ENCODE peak calls at places on chromosomes 16 and 17, in five cellular contexts. One of them, this sample, is unnamed.

GRCh38 chr17:60108712-60109111 is 30.0 kb upstream of the HEATR6 start:
- DNase-seq in K562: no peak
- DNase-seq in HepG2: no peak
- DNase-seq in GM12878: no peak
- DNase-seq in H1: no peak
- DNase-seq in this sample: no peak

GRCh38 chr17:33484559-33484958 is 191.5 kb upstream of the ASIC2 start:
- DNase-seq in K562: no peak
- DNase-seq in H1: no peak
- DNase-seq in HepG2: no peak
- DNase-seq in GM12878: no peak
- DNase-seq in this sample: no peak

GRCh38 chr16:774086-775001 is 13.8 kb downstream of the MSLN start:
- DNase-seq in GM12878: no peak
- DNase-seq in K562: no peak
- DNase-seq in HepG2: no peak
- DNase-seq in H1: no peak
- DNase-seq in this sample: no peak

GRCh38 chr17:49618112-49618611 is 42.5 kb downstream of the NXPH3 start:
- DNase-seq in H1: no peak
- DNase-seq in K562: no peak
- DNase-seq in GM12878: no peak
- DNase-seq in HepG2: no peak
- DNase-seq in this sample: no peak

GRCh38 chr16:17548825-17549224 is 78.1 kb upstream of the XYLT1 start:
- DNase-seq in HepG2: no peak
- DNase-seq in GM12878: no peak
- DNase-seq in K562: no peak
- DNase-seq in H1: no peak
- DNase-seq in this sample: no peak

GRCh38 chr17:47829870-47830269 is 1.5 kb downstream of the MRPL10 start:
- DNase-seq in H1: no peak
- DNase-seq in K562: no peak
- DNase-seq in GM12878: no peak
- DNase-seq in HepG2: no peak
- DNase-seq in this sample: no peak

GRCh38 chr16:52721331-52721730 is 174.4 kb upstream of the TOX3 start:
- DNase-seq in GM12878: no peak
- DNase-seq in K562: no peak
- DNase-seq in HepG2: no peak
- DNase-seq in H1: no peak
- DNase-seq in this sample: no peak

GRCh38 chr17:79938696-79939435 is 96.8 kb downstream of the TBC1D16 start:
- DNase-seq in GM12878: no peak
- DNase-seq in HepG2: peak
- DNase-seq in K562: no peak
- DNase-seq in H1: no peak
- DNase-seq in this sample: no peak

GRCh38 chr17:56313201-56313600 is 159.9 kb downstream of the ANKFN1 start:
- DNase-seq in K562: no peak
- DNase-seq in GM12878: no peak
- DNase-seq in HepG2: no peak
- DNase-seq in H1: no peak
- DNase-seq in this sample: no peak

GRCh38 chr16:85027968-85028637 is 508 bp downstream of the KIAA0513 start:
- DNase-seq in GM12878: no peak
- DNase-seq in H1: no peak
- DNase-seq in HepG2: no peak
- DNase-seq in K562: no peak
- DNase-seq in this sample: no peak

GRCh38 chr17:81865358-81865732 is 5.0 kb upstream of the P4HB start:
- DNase-seq in H1: no peak
- DNase-seq in HepG2: no peak
- DNase-seq in K562: no peak
- DNase-seq in GM12878: no peak
- DNase-seq in this sample: no peak

GRCh38 chr17:48711128-48711527 is 11.2 kb downstream of the PRAC1 start:
- DNase-seq in H1: no peak
- DNase-seq in K562: peak
- DNase-seq in GM12878: no peak
- DNase-seq in HepG2: no peak
- DNase-seq in this sample: no peak

GRCh38 chr16:58236831-58237230 is 38.9 kb upstream of the CSNK2A2 start:
- DNase-seq in H1: no peak
- DNase-seq in K562: no peak
- DNase-seq in HepG2: no peak
- DNase-seq in GM12878: no peak
- DNase-seq in this sample: no peak

GRCh38 chr17:27348196-27348595 is 54.3 kb downstream of the WSB1 start:
- DNase-seq in GM12878: no peak
- DNase-seq in HepG2: no peak
- DNase-seq in H1: no peak
- DNase-seq in K562: no peak
- DNase-seq in this sample: no peak

GRCh38 chr17:61764846-61765245 is 98.5 kb downstream of the BRIP1 start:
- DNase-seq in K562: no peak
- DNase-seq in HepG2: no peak
- DNase-seq in H1: no peak
- DNase-seq in GM12878: no peak
- DNase-seq in this sample: no peak

GRCh38 chr17:31327534-31328526 is 6.4 kb upstream of the EVI2A start:
- DNase-seq in GM12878: no peak
- DNase-seq in H1: no peak
- DNase-seq in K562: no peak
- DNase-seq in HepG2: peak
- DNase-seq in this sample: no peak

GRCh38 chr16:79697562-79698112 is 97.1 kb upstream of the MAF start:
- DNase-seq in HepG2: no peak
- DNase-seq in GM12878: no peak
- DNase-seq in H1: no peak
- DNase-seq in K562: no peak
- DNase-seq in this sample: no peak

GRCh38 chr17:79674506-79675412 is 56.0 kb upstream of the ENPP7 start:
- DNase-seq in HepG2: no peak
- DNase-seq in H1: no peak
- DNase-seq in K562: no peak
- DNase-seq in GM12878: no peak
- DNase-seq in this sample: no peak

GRCh38 chr16:74724820-74725549 is 24.3 kb upstream of the MLKL start:
- DNase-seq in K562: no peak
- DNase-seq in H1: no peak
- DNase-seq in GM12878: no peak
- DNase-seq in HepG2: no peak
- DNase-seq in this sample: no peak

GRCh38 chr16:51155901-51156810 is 5.1 kb upstream of the SALL1 start:
- DNase-seq in H1: no peak
- DNase-seq in HepG2: no peak
- DNase-seq in K562: no peak
- DNase-seq in GM12878: no peak
- DNase-seq in this sample: no peak

GRCh38 chr17:50947844-50948514 is 81.8 kb upstream of the TOB1 start:
- DNase-seq in HepG2: no peak
- DNase-seq in GM12878: no peak
- DNase-seq in H1: no peak
- DNase-seq in K562: peak
- DNase-seq in this sample: no peak
- TF ChIP-seq YY1 in HepG2: no peak
- TF ChIP-seq YY1 in GM12878: no peak
- TF ChIP-seq YY1 in H1: no peak
- TF ChIP-seq YY1 in K562: no peak
- TF ChIP-seq YY1 in this sample: no peak

GRCh38 chr16:56947604-56947995 is 14.2 kb upstream of the CETP start:
- DNase-seq in HepG2: no peak
- DNase-seq in H1: no peak
- DNase-seq in GM12878: no peak
- DNase-seq in K562: no peak
- DNase-seq in this sample: no peak

GRCh38 chr16:56943761-56944375 is 11.9 kb downstream of the HERPUD1 start:
- DNase-seq in H1: no peak
- DNase-seq in HepG2: no peak
- DNase-seq in GM12878: no peak
- DNase-seq in K562: no peak
- DNase-seq in this sample: no peak

GRCh38 chr16:56946767-56947603 is 14.8 kb upstream of the CETP start:
- DNase-seq in HepG2: no peak
- DNase-seq in K562: no peak
- DNase-seq in GM12878: no peak
- DNase-seq in H1: no peak
- DNase-seq in this sample: no peak

GRCh38 chr16:56945847-56946527 is 14.0 kb downstream of the HERPUD1 start:
- DNase-seq in H1: no peak
- DNase-seq in GM12878: no peak
- DNase-seq in HepG2: no peak
- DNase-seq in K562: no peak
- DNase-seq in this sample: no peak

GRCh38 chr16:56944954-56945839 is 13.3 kb downstream of the HERPUD1 start:
- DNase-seq in GM12878: peak
- DNase-seq in H1: no peak
- DNase-seq in K562: no peak
- DNase-seq in HepG2: no peak
- DNase-seq in this sample: no peak
- TF ChIP-seq YY1 in GM12878: no peak
- TF ChIP-seq YY1 in H1: no peak
- TF ChIP-seq YY1 in K562: no peak
- TF ChIP-seq YY1 in HepG2: no peak
- TF ChIP-seq YY1 in this sample: no peak

DNA sequence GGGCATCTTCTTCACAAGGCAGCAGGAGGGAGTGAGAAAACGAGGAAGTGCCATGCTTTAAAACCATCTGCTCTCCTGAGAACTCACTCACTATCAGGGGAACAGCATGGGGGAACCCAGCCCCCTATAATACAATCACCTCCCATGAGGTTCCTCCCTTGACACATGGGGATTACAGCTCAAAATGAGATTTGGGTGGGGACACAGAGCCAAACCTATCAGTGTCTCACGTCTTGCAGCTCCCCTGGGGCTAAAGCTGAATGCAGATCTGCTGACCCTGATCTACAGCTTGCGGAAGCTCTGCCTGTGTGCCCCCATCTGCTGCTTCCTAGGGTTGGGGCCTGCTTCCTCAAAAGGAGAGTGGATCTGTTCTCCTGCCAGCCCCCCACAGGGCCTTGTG is 16.2 kb downstream of the KRT33A start:
- DNase-seq in H1: no peak
- DNase-seq in GM12878: peak
- DNase-seq in K562: no peak
- DNase-seq in HepG2: no peak
- DNase-seq in this sample: no peak
- TF ChIP-seq YY1 in H1: no peak
- TF ChIP-seq YY1 in GM12878: no peak
- TF ChIP-seq YY1 in K562: no peak
- TF ChIP-seq YY1 in HepG2: no peak
- TF ChIP-seq YY1 in this sample: no peak

GRCh38 chr16:4656695-4657686 is 32.4 kb downstream of the MGRN1 start:
- DNase-seq in HepG2: no peak
- DNase-seq in H1: no peak
- DNase-seq in K562: no peak
- DNase-seq in GM12878: no peak
- DNase-seq in this sample: no peak

GRCh38 chr16:4663756-4664465 is 29.5 kb upstream of the NUDT16L1 start:
- DNase-seq in K562: no peak
- DNase-seq in H1: no peak
- DNase-seq in HepG2: peak
- DNase-seq in GM12878: no peak
- DNase-seq in this sample: no peak

GRCh38 chr16:4661661-4662060 is 31.7 kb upstream of the NUDT16L1 start:
- DNase-seq in GM12878: no peak
- DNase-seq in HepG2: no peak
- DNase-seq in H1: no peak
- DNase-seq in K562: no peak
- DNase-seq in this sample: no peak

GRCh38 chr16:4659363-4660353 is 33.7 kb upstream of the NUDT16L1 start:
- DNase-seq in K562: no peak
- DNase-seq in GM12878: no peak
- DNase-seq in H1: no peak
- DNase-seq in HepG2: no peak
- DNase-seq in this sample: no peak

DNA sequence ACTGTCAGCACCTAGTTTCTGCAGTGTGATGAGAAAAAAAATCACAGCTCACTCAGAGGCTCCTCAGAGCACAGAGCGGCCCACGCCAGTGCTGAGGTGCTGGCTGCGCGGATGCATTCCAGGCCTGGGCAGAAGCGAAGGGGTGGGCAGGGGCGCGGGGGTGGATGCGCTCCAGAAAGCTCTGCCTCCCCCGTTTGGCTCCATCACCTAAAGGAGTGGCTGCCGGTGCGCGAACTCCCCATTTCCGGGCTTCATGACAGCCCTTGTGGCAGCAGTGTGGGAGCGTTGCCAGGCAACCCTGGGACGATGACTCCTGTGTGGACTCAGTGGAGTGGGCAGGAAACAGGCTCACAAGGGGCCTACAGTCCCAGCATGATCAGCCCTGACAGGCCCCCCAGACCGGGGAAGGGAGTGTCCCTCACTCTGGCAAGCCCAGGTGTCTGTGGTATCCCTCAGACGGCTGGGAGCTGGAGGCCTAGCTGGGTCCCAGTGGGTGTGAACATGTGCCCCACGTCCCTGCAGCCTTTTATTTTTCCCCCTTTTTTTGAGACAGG is 32.8 kb upstream of the NUDT16L1 start:
- DNase-seq in HepG2: peak
- DNase-seq in GM12878: no peak
- DNase-seq in K562: no peak
- DNase-seq in H1: no peak
- DNase-seq in this sample: no peak
- TF ChIP-seq YY1 in HepG2: peak
- TF ChIP-seq YY1 in GM12878: no peak
- TF ChIP-seq YY1 in K562: no peak
- TF ChIP-seq YY1 in H1: no peak
- TF ChIP-seq YY1 in this sample: no peak

This sample was measured in NT2/D1.